ENCODE peak calls at places on chromosomes 4 and X, in eight cellular contexts. One of them, this sample, is unnamed. For H3K4me1, the result is how much of the 10 kb centered on the place peaks cover.

GRCh38 chrX:31705816-31706215 is 634.0 kb upstream of the FTHL17 start:
- DNase-seq in sigmoid colon: no peak
- DNase-seq in CD8-positive, alpha-beta T cell: no peak
- DNase-seq in ascending aorta: no peak
- DNase-seq in left ventricle myocardium inferior: no peak
- DNase-seq in aorta: no peak
- DNase-seq in A549: no peak
- DNase-seq in esophagus muscularis mucosa: no peak
- DNase-seq in this sample: no peak

GRCh38 chrX:1533083-1533482 is 3.9 kb downstream of the P2RY8 start:
- DNase-seq in A549: no peak
- DNase-seq in CD8-positive, alpha-beta T cell: no peak
- DNase-seq in aorta: no peak
- DNase-seq in sigmoid colon: no peak
- DNase-seq in esophagus muscularis mucosa: no peak
- DNase-seq in ascending aorta: no peak
- DNase-seq in left ventricle myocardium inferior: no peak
- DNase-seq in this sample: no peak

GRCh38 chrX:17078031-17078730 is 131.7 kb downstream of the REPS2 start:
- DNase-seq in CD8-positive, alpha-beta T cell: no peak
- DNase-seq in ascending aorta: no peak
- DNase-seq in A549: no peak
- DNase-seq in left ventricle myocardium inferior: no peak
- DNase-seq in sigmoid colon: no peak
- DNase-seq in esophagus muscularis mucosa: no peak
- DNase-seq in aorta: no peak
- DNase-seq in this sample: no peak

GRCh38 chr4:2691952-2692435 is 64.1 kb downstream of the TNIP2 start:
- DNase-seq in left ventricle myocardium inferior: no peak
- DNase-seq in esophagus muscularis mucosa: no peak
- DNase-seq in sigmoid colon: no peak
- DNase-seq in A549: no peak
- DNase-seq in aorta: peak
- DNase-seq in CD8-positive, alpha-beta T cell: no peak
- DNase-seq in ascending aorta: no peak
- DNase-seq in this sample: no peak

GRCh38 chrX:40262641-40263560 is 165.1 kb upstream of the BCOR start:
- DNase-seq in left ventricle myocardium inferior: no peak
- DNase-seq in CD8-positive, alpha-beta T cell: no peak
- DNase-seq in aorta: no peak
- DNase-seq in ascending aorta: peak
- DNase-seq in esophagus muscularis mucosa: no peak
- DNase-seq in A549: no peak
- DNase-seq in sigmoid colon: no peak
- DNase-seq in this sample: peak

GRCh38 chr4:186499467-186499866 is 55.9 kb downstream of the MTNR1A start:
- DNase-seq in ascending aorta: no peak
- DNase-seq in esophagus muscularis mucosa: no peak
- DNase-seq in CD8-positive, alpha-beta T cell: no peak
- DNase-seq in A549: no peak
- DNase-seq in sigmoid colon: no peak
- DNase-seq in aorta: no peak
- DNase-seq in left ventricle myocardium inferior: no peak
- DNase-seq in this sample: no peak

GRCh38 chrX:128781506-128781905 is 729.3 kb upstream of the ACTRT1 start:
- DNase-seq in left ventricle myocardium inferior: no peak
- DNase-seq in A549: peak
- DNase-seq in sigmoid colon: no peak
- DNase-seq in esophagus muscularis mucosa: no peak
- DNase-seq in aorta: no peak
- DNase-seq in CD8-positive, alpha-beta T cell: no peak
- DNase-seq in ascending aorta: no peak
- DNase-seq in this sample: no peak

GRCh38 chrX:39693298-39693697 is 404.5 kb downstream of the BCOR start:
- DNase-seq in esophagus muscularis mucosa: no peak
- DNase-seq in sigmoid colon: no peak
- DNase-seq in A549: no peak
- DNase-seq in ascending aorta: no peak
- DNase-seq in aorta: no peak
- DNase-seq in CD8-positive, alpha-beta T cell: no peak
- DNase-seq in left ventricle myocardium inferior: no peak
- DNase-seq in this sample: no peak

GRCh38 chr4:81503586-81503985 is 31.9 kb upstream of the RASGEF1B start:
- DNase-seq in left ventricle myocardium inferior: no peak
- DNase-seq in sigmoid colon: no peak
- DNase-seq in aorta: no peak
- DNase-seq in ascending aorta: no peak
- DNase-seq in esophagus muscularis mucosa: no peak
- DNase-seq in A549: no peak
- DNase-seq in CD8-positive, alpha-beta T cell: no peak
- DNase-seq in this sample: no peak

GRCh38 chr4:110484767-110485166 is 8.8 kb downstream of the ENPEP start:
- DNase-seq in sigmoid colon: no peak
- DNase-seq in ascending aorta: no peak
- DNase-seq in left ventricle myocardium inferior: no peak
- DNase-seq in CD8-positive, alpha-beta T cell: no peak
- DNase-seq in esophagus muscularis mucosa: no peak
- DNase-seq in aorta: no peak
- DNase-seq in A549: no peak
- DNase-seq in this sample: no peak

GRCh38 chr4:24321637-24322036 is 262.7 kb downstream of the DHX15 start:
- DNase-seq in sigmoid colon: no peak
- DNase-seq in left ventricle myocardium inferior: no peak
- DNase-seq in esophagus muscularis mucosa: peak
- DNase-seq in ascending aorta: no peak
- DNase-seq in CD8-positive, alpha-beta T cell: no peak
- DNase-seq in aorta: no peak
- DNase-seq in A549: no peak
- DNase-seq in this sample: no peak

GRCh38 chr4:71634364-71634763 is 149.5 kb downstream of the GC start:
- DNase-seq in CD8-positive, alpha-beta T cell: no peak
- DNase-seq in aorta: no peak
- DNase-seq in esophagus muscularis mucosa: no peak
- DNase-seq in left ventricle myocardium inferior: no peak
- DNase-seq in A549: no peak
- DNase-seq in ascending aorta: no peak
- DNase-seq in sigmoid colon: no peak
- DNase-seq in this sample: no peak

GRCh38 chrX:41122664-41123257 is 37.5 kb downstream of the USP9X start:
- DNase-seq in ascending aorta: no peak
- DNase-seq in sigmoid colon: no peak
- DNase-seq in left ventricle myocardium inferior: no peak
- DNase-seq in CD8-positive, alpha-beta T cell: no peak
- DNase-seq in esophagus muscularis mucosa: no peak
- DNase-seq in aorta: no peak
- DNase-seq in A549: no peak
- DNase-seq in this sample: no peak

DNA sequence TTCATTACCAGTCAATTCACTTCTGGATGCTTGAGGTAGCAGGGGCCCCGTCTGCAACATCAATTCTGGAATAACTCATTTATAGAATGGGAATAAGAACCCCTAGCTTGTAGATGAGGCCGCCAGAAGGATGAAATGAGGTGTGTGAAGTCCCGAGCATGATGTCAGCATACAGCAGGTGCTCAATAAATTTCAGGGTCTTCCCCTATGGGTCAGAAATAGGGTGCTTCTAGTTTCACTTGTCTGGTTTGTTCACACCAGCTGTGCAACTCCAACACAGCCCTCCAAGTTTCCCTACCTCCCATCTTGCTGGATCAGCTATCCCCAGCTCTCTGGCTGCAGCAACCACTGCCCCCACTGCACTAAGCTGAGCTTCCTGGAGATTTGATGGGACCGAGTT is 13.5 kb downstream of the SLC2A9 start:
- DNase-seq in left ventricle myocardium inferior: no peak
- DNase-seq in aorta: no peak
- DNase-seq in ascending aorta: no peak
- DNase-seq in CD8-positive, alpha-beta T cell: no peak
- DNase-seq in esophagus muscularis mucosa: no peak
- DNase-seq in sigmoid colon: no peak
- DNase-seq in A549: no peak
- DNase-seq in this sample: no peak
- H3K4me3 ChIP-seq in left ventricle myocardium inferior: no peak
- H3K4me3 ChIP-seq in aorta: no peak
- H3K4me3 ChIP-seq in ascending aorta: no peak
- H3K4me3 ChIP-seq in CD8-positive, alpha-beta T cell: no peak
- H3K4me3 ChIP-seq in esophagus muscularis mucosa: no peak
- H3K4me3 ChIP-seq in sigmoid colon: no peak
- H3K4me3 ChIP-seq in A549: no peak
- H3K4me3 ChIP-seq in this sample: no peak

GRCh38 chr4:7745486-7745885 is 194.2 kb downstream of the AFAP1 start:
- DNase-seq in CD8-positive, alpha-beta T cell: no peak
- DNase-seq in A549: no peak
- DNase-seq in esophagus muscularis mucosa: no peak
- DNase-seq in sigmoid colon: no peak
- DNase-seq in ascending aorta: no peak
- DNase-seq in left ventricle myocardium inferior: no peak
- DNase-seq in aorta: no peak
- DNase-seq in this sample: no peak

GRCh38 chr4:7747556-7747955 is 192.1 kb downstream of the AFAP1 start:
- DNase-seq in sigmoid colon: no peak
- DNase-seq in left ventricle myocardium inferior: no peak
- DNase-seq in esophagus muscularis mucosa: no peak
- DNase-seq in A549: no peak
- DNase-seq in aorta: no peak
- DNase-seq in CD8-positive, alpha-beta T cell: no peak
- DNase-seq in ascending aorta: no peak
- DNase-seq in this sample: peak

GRCh38 chr4:7744131-7744804 is 195.4 kb downstream of the AFAP1 start:
- DNase-seq in left ventricle myocardium inferior: no peak
- DNase-seq in aorta: no peak
- DNase-seq in ascending aorta: no peak
- DNase-seq in CD8-positive, alpha-beta T cell: no peak
- DNase-seq in sigmoid colon: no peak
- DNase-seq in esophagus muscularis mucosa: no peak
- DNase-seq in A549: no peak
- DNase-seq in this sample: peak

GRCh38 chr4:7746351-7747061 is 193.2 kb downstream of the AFAP1 start:
- DNase-seq in aorta: no peak
- DNase-seq in CD8-positive, alpha-beta T cell: no peak
- DNase-seq in A549: no peak
- DNase-seq in esophagus muscularis mucosa: no peak
- DNase-seq in ascending aorta: no peak
- DNase-seq in sigmoid colon: no peak
- DNase-seq in left ventricle myocardium inferior: no peak
- DNase-seq in this sample: peak

GRCh38 chr4:7747062-7747385 is 192.6 kb downstream of the AFAP1 start:
- DNase-seq in esophagus muscularis mucosa: no peak
- DNase-seq in ascending aorta: peak
- DNase-seq in sigmoid colon: no peak
- DNase-seq in left ventricle myocardium inferior: peak
- DNase-seq in CD8-positive, alpha-beta T cell: no peak
- DNase-seq in A549: no peak
- DNase-seq in aorta: no peak
- DNase-seq in this sample: peak
- H3K4me1 ChIP-seq in esophagus muscularis mucosa: under half
- H3K4me1 ChIP-seq in ascending aorta: under half
- H3K4me1 ChIP-seq in sigmoid colon: under half
- H3K4me1 ChIP-seq in left ventricle myocardium inferior: under half
- H3K4me1 ChIP-seq in CD8-positive, alpha-beta T cell: under half
- H3K4me1 ChIP-seq in A549: under half
- H3K4me1 ChIP-seq in aorta: under half
- H3K4me1 ChIP-seq in this sample: under half

GRCh38 chr4:73596001-73596400 is 24.2 kb downstream of the RASSF6 start:
- DNase-seq in esophagus muscularis mucosa: no peak
- DNase-seq in A549: no peak
- DNase-seq in CD8-positive, alpha-beta T cell: no peak
- DNase-seq in left ventricle myocardium inferior: no peak
- DNase-seq in aorta: no peak
- DNase-seq in ascending aorta: no peak
- DNase-seq in sigmoid colon: no peak
- DNase-seq in this sample: no peak

GRCh38 chr4:73597594-73597993 is 22.6 kb downstream of the RASSF6 start:
- DNase-seq in ascending aorta: no peak
- DNase-seq in sigmoid colon: no peak
- DNase-seq in CD8-positive, alpha-beta T cell: no peak
- DNase-seq in aorta: no peak
- DNase-seq in left ventricle myocardium inferior: no peak
- DNase-seq in esophagus muscularis mucosa: no peak
- DNase-seq in A549: no peak
- DNase-seq in this sample: no peak

GRCh38 chr4:73589887-73590801 is 30.1 kb downstream of the RASSF6 start:
- DNase-seq in sigmoid colon: no peak
- DNase-seq in left ventricle myocardium inferior: no peak
- DNase-seq in aorta: no peak
- DNase-seq in CD8-positive, alpha-beta T cell: no peak
- DNase-seq in ascending aorta: no peak
- DNase-seq in esophagus muscularis mucosa: no peak
- DNase-seq in A549: no peak
- DNase-seq in this sample: no peak

GRCh38 chr4:73589261-73589847 is 30.9 kb downstream of the RASSF6 start:
- DNase-seq in A549: no peak
- DNase-seq in CD8-positive, alpha-beta T cell: no peak
- DNase-seq in left ventricle myocardium inferior: no peak
- DNase-seq in ascending aorta: no peak
- DNase-seq in esophagus muscularis mucosa: no peak
- DNase-seq in aorta: no peak
- DNase-seq in sigmoid colon: no peak
- DNase-seq in this sample: no peak

GRCh38 chr4:73593631-73594241 is 26.5 kb downstream of the RASSF6 start:
- DNase-seq in A549: no peak
- DNase-seq in ascending aorta: no peak
- DNase-seq in CD8-positive, alpha-beta T cell: no peak
- DNase-seq in left ventricle myocardium inferior: no peak
- DNase-seq in sigmoid colon: no peak
- DNase-seq in aorta: no peak
- DNase-seq in esophagus muscularis mucosa: no peak
- DNase-seq in this sample: no peak
- H3K27ac ChIP-seq in A549: no peak
- H3K27ac ChIP-seq in ascending aorta: no peak
- H3K27ac ChIP-seq in CD8-positive, alpha-beta T cell: no peak
- H3K27ac ChIP-seq in left ventricle myocardium inferior: no peak
- H3K27ac ChIP-seq in sigmoid colon: no peak
- H3K27ac ChIP-seq in aorta: no peak
- H3K27ac ChIP-seq in esophagus muscularis mucosa: no peak
- H3K27ac ChIP-seq in this sample: no peak

GRCh38 chr4:48215977-48216376 is 53.7 kb downstream of the TEC start:
- DNase-seq in CD8-positive, alpha-beta T cell: no peak
- DNase-seq in A549: no peak
- DNase-seq in sigmoid colon: no peak
- DNase-seq in aorta: no peak
- DNase-seq in ascending aorta: no peak
- DNase-seq in esophagus muscularis mucosa: no peak
- DNase-seq in left ventricle myocardium inferior: no peak
- DNase-seq in this sample: no peak

GRCh38 chr4:48216563-48216962 is 53.1 kb downstream of the TEC start:
- DNase-seq in CD8-positive, alpha-beta T cell: no peak
- DNase-seq in aorta: no peak
- DNase-seq in A549: no peak
- DNase-seq in ascending aorta: no peak
- DNase-seq in sigmoid colon: no peak
- DNase-seq in esophagus muscularis mucosa: no peak
- DNase-seq in left ventricle myocardium inferior: no peak
- DNase-seq in this sample: no peak

GRCh38 chr4:48212165-48212564 is 57.5 kb downstream of the TEC start:
- DNase-seq in sigmoid colon: no peak
- DNase-seq in A549: no peak
- DNase-seq in aorta: no peak
- DNase-seq in esophagus muscularis mucosa: no peak
- DNase-seq in CD8-positive, alpha-beta T cell: no peak
- DNase-seq in ascending aorta: no peak
- DNase-seq in left ventricle myocardium inferior: no peak
- DNase-seq in this sample: no peak
- H3K4me3 ChIP-seq in sigmoid colon: no peak
- H3K4me3 ChIP-seq in A549: no peak
- H3K4me3 ChIP-seq in aorta: no peak
- H3K4me3 ChIP-seq in esophagus muscularis mucosa: no peak
- H3K4me3 ChIP-seq in CD8-positive, alpha-beta T cell: no peak
- H3K4me3 ChIP-seq in ascending aorta: no peak
- H3K4me3 ChIP-seq in left ventricle myocardium inferior: no peak
- H3K4me3 ChIP-seq in this sample: no peak

This sample was measured in right cardiac atrium.